ENCODE peak calls at places on chromosomes 5 and 9, in five cellular contexts. One of them, this sample, is unnamed.

GRCh38 chr5:120297621-120298020 is 166.5 kb upstream of the PRR16 start:
- DNase-seq in stimulated activated CD4-positive, alpha-beta T cell treated with anti-CD3 and anti-CD28 coated beads, TNF-alpha, amount 100 ng/mL, for 48 hours: no peak
- DNase-seq in activated T-helper 1 cell treated with Interleukin-2 at 50 U/mL for 16 hours: no peak
- DNase-seq in HFF-Myc: no peak
- DNase-seq in NAMALWA: no peak
- DNase-seq in this sample: no peak

GRCh38 chr5:98454904-98455303 is 318.6 kb upstream of the RGMB start:
- DNase-seq in stimulated activated CD4-positive, alpha-beta T cell treated with anti-CD3 and anti-CD28 coated beads, TNF-alpha, amount 100 ng/mL, for 48 hours: no peak
- DNase-seq in activated T-helper 1 cell treated with Interleukin-2 at 50 U/mL for 16 hours: no peak
- DNase-seq in HFF-Myc: peak; percentile 89
- DNase-seq in NAMALWA: no peak
- DNase-seq in this sample: no peak

GRCh38 chr9:2132484-2133082 is 117.4 kb downstream of the SMARCA2 start:
- DNase-seq in stimulated activated CD4-positive, alpha-beta T cell treated with anti-CD3 and anti-CD28 coated beads, TNF-alpha, amount 100 ng/mL, for 48 hours: no peak
- DNase-seq in activated T-helper 1 cell treated with Interleukin-2 at 50 U/mL for 16 hours: no peak
- DNase-seq in HFF-Myc: no peak
- DNase-seq in NAMALWA: peak; percentile 53
- DNase-seq in this sample: peak; percentile 42

GRCh38 chr5:160508780-160509361 is 87.2 kb downstream of the PTTG1 start:
- DNase-seq in stimulated activated CD4-positive, alpha-beta T cell treated with anti-CD3 and anti-CD28 coated beads, TNF-alpha, amount 100 ng/mL, for 48 hours: peak; percentile 40
- DNase-seq in activated T-helper 1 cell treated with Interleukin-2 at 50 U/mL for 16 hours: peak; percentile 28
- DNase-seq in HFF-Myc: peak; percentile 81
- DNase-seq in NAMALWA: peak; percentile 92
- DNase-seq in this sample: peak; percentile 84

GRCh38 chr5:61673007-61673735 is 341.1 kb downstream of the ZSWIM6 start:
- DNase-seq in stimulated activated CD4-positive, alpha-beta T cell treated with anti-CD3 and anti-CD28 coated beads, TNF-alpha, amount 100 ng/mL, for 48 hours: no peak
- DNase-seq in activated T-helper 1 cell treated with Interleukin-2 at 50 U/mL for 16 hours: no peak
- DNase-seq in HFF-Myc: no peak
- DNase-seq in NAMALWA: no peak
- DNase-seq in this sample: peak; percentile 68

GRCh38 chr5:133763744-133764143 is 151.4 kb upstream of the FSTL4 start:
- DNase-seq in stimulated activated CD4-positive, alpha-beta T cell treated with anti-CD3 and anti-CD28 coated beads, TNF-alpha, amount 100 ng/mL, for 48 hours: no peak
- DNase-seq in activated T-helper 1 cell treated with Interleukin-2 at 50 U/mL for 16 hours: no peak
- DNase-seq in HFF-Myc: no peak
- DNase-seq in NAMALWA: no peak
- DNase-seq in this sample: no peak

GRCh38 chr5:6260846-6261245 is 117.5 kb downstream of the MED10 start:
- DNase-seq in stimulated activated CD4-positive, alpha-beta T cell treated with anti-CD3 and anti-CD28 coated beads, TNF-alpha, amount 100 ng/mL, for 48 hours: no peak
- DNase-seq in activated T-helper 1 cell treated with Interleukin-2 at 50 U/mL for 16 hours: no peak
- DNase-seq in HFF-Myc: no peak
- DNase-seq in NAMALWA: no peak
- DNase-seq in this sample: no peak

GRCh38 chr5:175712681-175713085 is 54.8 kb downstream of the HRH2 start:
- DNase-seq in stimulated activated CD4-positive, alpha-beta T cell treated with anti-CD3 and anti-CD28 coated beads, TNF-alpha, amount 100 ng/mL, for 48 hours: no peak
- DNase-seq in activated T-helper 1 cell treated with Interleukin-2 at 50 U/mL for 16 hours: no peak
- DNase-seq in HFF-Myc: no peak
- DNase-seq in NAMALWA: no peak
- DNase-seq in this sample: no peak

GRCh38 chr9:38671372-38671731 is 48.6 kb downstream of the FAM240B start:
- DNase-seq in stimulated activated CD4-positive, alpha-beta T cell treated with anti-CD3 and anti-CD28 coated beads, TNF-alpha, amount 100 ng/mL, for 48 hours: no peak
- DNase-seq in activated T-helper 1 cell treated with Interleukin-2 at 50 U/mL for 16 hours: no peak
- DNase-seq in HFF-Myc: no peak
- DNase-seq in NAMALWA: no peak
- DNase-seq in this sample: no peak

GRCh38 chr9:96014078-96014477 is 138.6 kb downstream of the ERCC6L2 start:
- DNase-seq in stimulated activated CD4-positive, alpha-beta T cell treated with anti-CD3 and anti-CD28 coated beads, TNF-alpha, amount 100 ng/mL, for 48 hours: no peak
- DNase-seq in activated T-helper 1 cell treated with Interleukin-2 at 50 U/mL for 16 hours: no peak
- DNase-seq in HFF-Myc: no peak
- DNase-seq in NAMALWA: no peak
- DNase-seq in this sample: no peak

GRCh38 chr9:68708513-68708912 is 3.5 kb downstream of the PIP5K1B start:
- DNase-seq in stimulated activated CD4-positive, alpha-beta T cell treated with anti-CD3 and anti-CD28 coated beads, TNF-alpha, amount 100 ng/mL, for 48 hours: no peak
- DNase-seq in activated T-helper 1 cell treated with Interleukin-2 at 50 U/mL for 16 hours: no peak
- DNase-seq in HFF-Myc: no peak
- DNase-seq in NAMALWA: peak; percentile 44
- DNase-seq in this sample: no peak

GRCh38 chr5:120463991-120464626 is at the start of gene PRR16:
- DNase-seq in stimulated activated CD4-positive, alpha-beta T cell treated with anti-CD3 and anti-CD28 coated beads, TNF-alpha, amount 100 ng/mL, for 48 hours: no peak
- DNase-seq in activated T-helper 1 cell treated with Interleukin-2 at 50 U/mL for 16 hours: no peak
- DNase-seq in HFF-Myc: no peak
- DNase-seq in NAMALWA: peak; percentile 56
- DNase-seq in this sample: peak; percentile 89

GRCh38 chr9:105392531-105392930 is 55.3 kb upstream of the FSD1L start:
- DNase-seq in stimulated activated CD4-positive, alpha-beta T cell treated with anti-CD3 and anti-CD28 coated beads, TNF-alpha, amount 100 ng/mL, for 48 hours: no peak
- DNase-seq in activated T-helper 1 cell treated with Interleukin-2 at 50 U/mL for 16 hours: no peak
- DNase-seq in HFF-Myc: no peak
- DNase-seq in NAMALWA: no peak
- DNase-seq in this sample: peak; percentile 19

GRCh38 chr5:62708481-62709325 is 130.1 kb downstream of the LRRC70 start:
- DNase-seq in stimulated activated CD4-positive, alpha-beta T cell treated with anti-CD3 and anti-CD28 coated beads, TNF-alpha, amount 100 ng/mL, for 48 hours: no peak
- DNase-seq in activated T-helper 1 cell treated with Interleukin-2 at 50 U/mL for 16 hours: no peak
- DNase-seq in HFF-Myc: no peak
- DNase-seq in NAMALWA: no peak
- DNase-seq in this sample: no peak

GRCh38 chr5:58127486-58128220 is 332.2 kb downstream of the PLK2 start:
- DNase-seq in stimulated activated CD4-positive, alpha-beta T cell treated with anti-CD3 and anti-CD28 coated beads, TNF-alpha, amount 100 ng/mL, for 48 hours: no peak
- DNase-seq in activated T-helper 1 cell treated with Interleukin-2 at 50 U/mL for 16 hours: no peak
- DNase-seq in HFF-Myc: no peak
- DNase-seq in NAMALWA: no peak
- DNase-seq in this sample: no peak

GRCh38 chr5:59197911-59198310 is 615.0 kb downstream of the RAB3C start:
- DNase-seq in stimulated activated CD4-positive, alpha-beta T cell treated with anti-CD3 and anti-CD28 coated beads, TNF-alpha, amount 100 ng/mL, for 48 hours: no peak
- DNase-seq in activated T-helper 1 cell treated with Interleukin-2 at 50 U/mL for 16 hours: no peak
- DNase-seq in HFF-Myc: no peak
- DNase-seq in NAMALWA: no peak
- DNase-seq in this sample: no peak

This sample was measured in neural progenitor cell.